ENCODE peak calls at places on chromosome 15, in nine cellular contexts. One of them, this sample, is unnamed.

GRCh38 chr15:31975446-31976229 is 54.7 kb upstream of the CHRNA7 start:
- DNase-seq in RWPE1: no peak
- DNase-seq in upper lobe of right lung: no peak
- DNase-seq in mesothelial cell of epicardium: no peak
- DNase-seq in neural progenitor cell: peak; percentile 21
- DNase-seq in foreskin fibroblast: peak; percentile 24
- DNase-seq in tibial nerve: no peak
- DNase-seq in GM12878: no peak
- DNase-seq in IMR-90: no peak
- DNase-seq in this sample: no peak

GRCh38 chr15:69308949-69309348 is 10.2 kb downstream of the PAQR5 start:
- DNase-seq in GM12878: no peak
- DNase-seq in upper lobe of right lung: peak; percentile 41
- DNase-seq in IMR-90: no peak
- DNase-seq in foreskin fibroblast: no peak
- DNase-seq in neural progenitor cell: no peak
- DNase-seq in mesothelial cell of epicardium: no peak
- DNase-seq in RWPE1: no peak
- DNase-seq in tibial nerve: no peak
- DNase-seq in this sample: no peak

GRCh38 chr15:95770191-95770590 is 560.3 kb upstream of the NR2F2 start:
- DNase-seq in GM12878: no peak
- DNase-seq in upper lobe of right lung: no peak
- DNase-seq in IMR-90: peak; percentile 32
- DNase-seq in RWPE1: peak; percentile 35
- DNase-seq in neural progenitor cell: no peak
- DNase-seq in foreskin fibroblast: peak; percentile 57
- DNase-seq in tibial nerve: no peak
- DNase-seq in mesothelial cell of epicardium: no peak
- DNase-seq in this sample: no peak

GRCh38 chr15:55796321-55796965 is 53.5 kb upstream of the PRTG start:
- DNase-seq in neural progenitor cell: no peak
- DNase-seq in RWPE1: peak; percentile 29
- DNase-seq in upper lobe of right lung: no peak
- DNase-seq in GM12878: no peak
- DNase-seq in mesothelial cell of epicardium: no peak
- DNase-seq in IMR-90: peak; percentile 17
- DNase-seq in foreskin fibroblast: peak; percentile 49
- DNase-seq in tibial nerve: no peak
- DNase-seq in this sample: no peak

GRCh38 chr15:43370310-43370974 is 401 bp downstream of the ZSCAN29 start:
- DNase-seq in tibial nerve: no peak
- DNase-seq in upper lobe of right lung: no peak
- DNase-seq in IMR-90: peak; percentile 47
- DNase-seq in GM12878: no peak
- DNase-seq in foreskin fibroblast: peak; percentile 59
- DNase-seq in neural progenitor cell: peak; percentile 80
- DNase-seq in mesothelial cell of epicardium: peak; percentile 26
- DNase-seq in RWPE1: peak; percentile 53
- DNase-seq in this sample: no peak

GRCh38 chr15:81323559-81323943 is 390 bp downstream of the STARD5 start:
- DNase-seq in foreskin fibroblast: no peak
- DNase-seq in IMR-90: no peak
- DNase-seq in mesothelial cell of epicardium: no peak
- DNase-seq in upper lobe of right lung: no peak
- DNase-seq in GM12878: no peak
- DNase-seq in tibial nerve: no peak
- DNase-seq in RWPE1: no peak
- DNase-seq in neural progenitor cell: no peak
- DNase-seq in this sample: no peak

GRCh38 chr15:91694829-91695205 is 158.7 kb upstream of the SLCO3A1 start:
- DNase-seq in IMR-90: peak; percentile 47
- DNase-seq in foreskin fibroblast: peak; percentile 7
- DNase-seq in RWPE1: peak; percentile 18
- DNase-seq in neural progenitor cell: no peak
- DNase-seq in upper lobe of right lung: no peak
- DNase-seq in tibial nerve: peak; percentile 59
- DNase-seq in mesothelial cell of epicardium: no peak
- DNase-seq in GM12878: no peak
- DNase-seq in this sample: no peak

GRCh38 chr15:69812881-69813280 is 284.8 kb downstream of the TLE3 start:
- DNase-seq in neural progenitor cell: peak; percentile 48
- DNase-seq in tibial nerve: no peak
- DNase-seq in RWPE1: no peak
- DNase-seq in GM12878: no peak
- DNase-seq in mesothelial cell of epicardium: no peak
- DNase-seq in upper lobe of right lung: no peak
- DNase-seq in IMR-90: no peak
- DNase-seq in foreskin fibroblast: no peak
- DNase-seq in this sample: no peak

GRCh38 chr15:36501063-36501678 is 78.3 kb upstream of the CDIN1 start:
- DNase-seq in neural progenitor cell: peak; percentile 85
- DNase-seq in upper lobe of right lung: no peak
- DNase-seq in foreskin fibroblast: peak; percentile 83
- DNase-seq in GM12878: peak; percentile 19
- DNase-seq in RWPE1: peak; percentile 45
- DNase-seq in IMR-90: peak; percentile 79
- DNase-seq in tibial nerve: no peak
- DNase-seq in mesothelial cell of epicardium: no peak
- DNase-seq in this sample: no peak

GRCh38 chr15:75639191-75639708 is 774 bp downstream of the IMP3 start:
- DNase-seq in mesothelial cell of epicardium: no peak
- DNase-seq in neural progenitor cell: no peak
- DNase-seq in tibial nerve: no peak
- DNase-seq in foreskin fibroblast: no peak
- DNase-seq in upper lobe of right lung: no peak
- DNase-seq in GM12878: no peak
- DNase-seq in IMR-90: no peak
- DNase-seq in RWPE1: no peak
- DNase-seq in this sample: no peak

GRCh38 chr15:98689431-98689861 is 41.1 kb downstream of the IGF1R start:
- DNase-seq in mesothelial cell of epicardium: no peak
- DNase-seq in neural progenitor cell: no peak
- DNase-seq in foreskin fibroblast: peak; percentile 78
- DNase-seq in tibial nerve: no peak
- DNase-seq in GM12878: no peak
- DNase-seq in upper lobe of right lung: no peak
- DNase-seq in IMR-90: peak; percentile 54
- DNase-seq in RWPE1: peak; percentile 63
- DNase-seq in this sample: no peak

GRCh38 chr15:85411992-85412538 is 31.7 kb downstream of the AKAP13 start:
- DNase-seq in foreskin fibroblast: peak; percentile 68
- DNase-seq in IMR-90: peak; percentile 75
- DNase-seq in RWPE1: no peak
- DNase-seq in upper lobe of right lung: no peak
- DNase-seq in tibial nerve: no peak
- DNase-seq in neural progenitor cell: no peak
- DNase-seq in mesothelial cell of epicardium: no peak
- DNase-seq in GM12878: no peak
- DNase-seq in this sample: no peak

GRCh38 chr15:81085898-81086297 is 48.2 kb upstream of the CFAP161 start:
- DNase-seq in upper lobe of right lung: no peak
- DNase-seq in foreskin fibroblast: no peak
- DNase-seq in IMR-90: no peak
- DNase-seq in mesothelial cell of epicardium: no peak
- DNase-seq in GM12878: no peak
- DNase-seq in neural progenitor cell: no peak
- DNase-seq in tibial nerve: no peak
- DNase-seq in RWPE1: no peak
- DNase-seq in this sample: no peak

GRCh38 chr15:60460931-60461330 is 18.0 kb downstream of the ICE2 start:
- DNase-seq in GM12878: no peak
- DNase-seq in foreskin fibroblast: no peak
- DNase-seq in RWPE1: no peak
- DNase-seq in tibial nerve: no peak
- DNase-seq in upper lobe of right lung: no peak
- DNase-seq in mesothelial cell of epicardium: no peak
- DNase-seq in neural progenitor cell: no peak
- DNase-seq in IMR-90: peak; percentile 24
- DNase-seq in this sample: no peak

GRCh38 chr15:89208256-89208655 is 13.1 kb downstream of the RLBP1 start:
- DNase-seq in RWPE1: no peak
- DNase-seq in neural progenitor cell: no peak
- DNase-seq in tibial nerve: no peak
- DNase-seq in mesothelial cell of epicardium: no peak
- DNase-seq in foreskin fibroblast: no peak
- DNase-seq in IMR-90: no peak
- DNase-seq in GM12878: no peak
- DNase-seq in upper lobe of right lung: no peak
- DNase-seq in this sample: no peak

DNA sequence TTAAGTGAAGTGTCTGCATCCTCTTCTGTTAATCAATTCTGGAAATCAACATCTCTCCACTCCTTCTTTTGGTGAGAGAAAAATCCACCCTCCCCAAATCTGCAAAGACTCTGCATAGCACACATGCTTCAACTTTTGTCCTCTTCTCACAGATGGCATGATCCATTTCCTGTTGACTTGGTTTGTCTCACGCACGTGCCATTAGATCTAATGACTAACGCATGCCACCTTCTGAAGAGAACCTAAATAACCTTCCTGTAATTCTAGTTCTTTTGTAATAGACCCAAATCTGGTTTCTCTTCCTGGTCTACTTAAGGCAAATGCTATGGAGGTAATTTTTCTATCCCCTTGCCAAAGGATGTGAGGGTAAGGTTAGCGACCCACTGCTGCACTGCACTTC is 51.0 kb upstream of the ATOSA start:
- DNase-seq in tibial nerve: no peak
- DNase-seq in upper lobe of right lung: no peak
- DNase-seq in GM12878: peak; percentile 28
- DNase-seq in IMR-90: peak; percentile 8
- DNase-seq in neural progenitor cell: no peak
- DNase-seq in RWPE1: peak; percentile 38
- DNase-seq in foreskin fibroblast: peak; percentile 88
- DNase-seq in mesothelial cell of epicardium: no peak
- DNase-seq in this sample: no peak
- TF ChIP-seq CTCF in tibial nerve: no peak
- TF ChIP-seq CTCF in upper lobe of right lung: peak; percentile 4
- TF ChIP-seq CTCF in GM12878: peak; percentile 6
- TF ChIP-seq CTCF in IMR-90: no peak
- TF ChIP-seq CTCF in neural progenitor cell: no peak
- TF ChIP-seq CTCF in RWPE1: no peak
- TF ChIP-seq CTCF in foreskin fibroblast: no peak
- TF ChIP-seq CTCF in mesothelial cell of epicardium: no peak
- TF ChIP-seq CTCF in this sample: no peak

DNA sequence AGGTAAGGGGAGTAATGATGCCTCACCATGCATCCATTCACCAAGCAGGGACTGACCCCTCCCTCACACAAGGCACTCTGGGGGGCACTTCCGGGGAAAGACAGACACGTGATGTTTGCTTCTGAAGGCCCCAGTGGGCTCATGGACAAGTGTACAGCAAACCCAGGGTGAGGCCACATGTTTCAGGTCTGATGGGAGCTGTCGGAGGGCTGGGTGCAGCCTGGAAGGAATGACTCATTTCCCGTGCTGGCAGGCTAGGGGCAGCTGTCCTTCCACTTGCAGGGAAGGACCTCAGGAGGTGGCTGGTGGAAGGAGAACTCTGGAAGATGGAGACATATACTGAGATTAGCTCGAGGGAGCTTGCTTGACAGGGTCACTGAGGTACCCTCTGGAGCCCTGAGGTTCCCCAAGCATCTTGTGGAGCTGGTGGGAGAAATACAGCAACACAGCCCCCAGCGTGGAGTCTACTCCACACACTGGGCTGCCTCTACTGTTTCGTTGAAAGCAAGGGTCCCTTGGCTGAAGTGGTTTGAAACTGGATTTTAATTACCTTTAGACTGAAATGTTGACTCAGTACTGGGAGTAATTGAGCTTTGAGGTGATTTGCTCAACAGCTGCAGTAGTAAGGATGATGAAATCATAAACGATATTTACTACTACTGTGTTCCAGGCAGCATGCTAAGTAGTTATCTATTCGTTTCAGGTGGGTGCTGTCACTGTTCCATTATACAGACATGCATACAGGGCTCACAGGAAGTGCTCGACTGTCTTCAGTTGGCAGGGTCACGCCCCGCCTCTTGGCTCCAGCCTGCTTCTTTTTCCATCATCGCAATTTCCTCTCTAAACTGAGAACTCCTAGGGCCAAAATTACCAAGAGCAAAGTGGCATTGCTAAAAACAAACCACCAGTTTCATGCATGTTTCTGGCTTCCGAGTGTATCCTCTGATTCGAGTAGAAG is 230.4 kb downstream of the ADAMTS17 start:
- DNase-seq in GM12878: no peak
- DNase-seq in tibial nerve: no peak
- DNase-seq in foreskin fibroblast: peak; percentile 24
- DNase-seq in mesothelial cell of epicardium: no peak
- DNase-seq in IMR-90: peak; percentile 88
- DNase-seq in neural progenitor cell: no peak
- DNase-seq in RWPE1: peak; percentile 87
- DNase-seq in upper lobe of right lung: peak; percentile 58
- DNase-seq in this sample: no peak
- TF ChIP-seq CTCF in GM12878: no peak
- TF ChIP-seq CTCF in tibial nerve: no peak
- TF ChIP-seq CTCF in foreskin fibroblast: no peak
- TF ChIP-seq CTCF in mesothelial cell of epicardium: no peak
- TF ChIP-seq CTCF in IMR-90: no peak
- TF ChIP-seq CTCF in neural progenitor cell: no peak
- TF ChIP-seq CTCF in RWPE1: no peak
- TF ChIP-seq CTCF in upper lobe of right lung: no peak
- TF ChIP-seq CTCF in this sample: no peak

DNA sequence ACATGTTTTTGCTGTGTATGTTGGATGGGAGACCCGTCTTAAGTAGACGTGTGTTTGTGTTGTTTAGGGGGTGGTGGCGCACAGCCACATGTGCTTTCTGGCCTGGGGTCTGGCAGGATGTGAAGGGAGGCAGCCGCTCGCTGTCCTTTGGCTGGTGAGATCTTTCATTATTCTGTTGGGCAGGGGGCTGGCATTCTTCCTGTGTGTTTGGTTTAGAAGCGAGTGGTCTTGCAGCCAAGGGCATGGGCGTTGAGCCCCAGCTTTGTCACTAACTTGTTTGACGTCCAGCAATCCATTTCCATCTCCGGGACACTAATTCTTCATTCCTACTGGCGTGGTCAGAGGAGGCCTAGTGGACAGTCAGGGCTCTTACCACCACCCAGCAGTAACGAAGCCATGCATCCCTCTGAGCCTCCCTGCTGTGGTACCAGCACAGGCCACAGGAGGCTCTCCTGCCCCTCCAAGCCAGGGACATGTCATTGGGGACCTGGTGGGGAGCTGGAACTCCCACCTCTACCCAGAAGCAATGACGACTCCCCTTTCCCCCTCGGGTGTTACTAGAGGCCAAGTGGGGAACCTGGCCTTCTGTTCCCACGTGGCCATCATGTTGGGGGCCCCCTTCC is 10.7 kb downstream of the THSD4 start:
- DNase-seq in foreskin fibroblast: no peak
- DNase-seq in RWPE1: no peak
- DNase-seq in upper lobe of right lung: no peak
- DNase-seq in mesothelial cell of epicardium: no peak
- DNase-seq in neural progenitor cell: peak; percentile 21
- DNase-seq in IMR-90: peak; percentile 29
- DNase-seq in tibial nerve: no peak
- DNase-seq in GM12878: no peak
- DNase-seq in this sample: no peak
- TF ChIP-seq CTCF in foreskin fibroblast: peak; percentile 5
- TF ChIP-seq CTCF in RWPE1: no peak
- TF ChIP-seq CTCF in upper lobe of right lung: no peak
- TF ChIP-seq CTCF in mesothelial cell of epicardium: no peak
- TF ChIP-seq CTCF in neural progenitor cell: peak; percentile 32
- TF ChIP-seq CTCF in IMR-90: peak; percentile 26
- TF ChIP-seq CTCF in tibial nerve: no peak
- TF ChIP-seq CTCF in GM12878: no peak
- TF ChIP-seq CTCF in this sample: no peak

GRCh38 chr15:101100593-101101442 is 151.0 kb downstream of the CHSY1 start:
- DNase-seq in foreskin fibroblast: no peak
- DNase-seq in upper lobe of right lung: no peak
- DNase-seq in neural progenitor cell: no peak
- DNase-seq in IMR-90: no peak
- DNase-seq in RWPE1: no peak
- DNase-seq in GM12878: no peak
- DNase-seq in mesothelial cell of epicardium: no peak
- DNase-seq in tibial nerve: no peak
- DNase-seq in this sample: no peak
- TF ChIP-seq CTCF in foreskin fibroblast: no peak
- TF ChIP-seq CTCF in upper lobe of right lung: no peak
- TF ChIP-seq CTCF in neural progenitor cell: no peak
- TF ChIP-seq CTCF in IMR-90: no peak
- TF ChIP-seq CTCF in RWPE1: no peak
- TF ChIP-seq CTCF in GM12878: no peak
- TF ChIP-seq CTCF in mesothelial cell of epicardium: no peak
- TF ChIP-seq CTCF in tibial nerve: no peak
- TF ChIP-seq CTCF in this sample: no peak

This sample was measured in CD14-positive monocyte.